ENCODE peak calls at places on chromosomes 11 and 22, in eight cellular contexts. X, B, D, Y, S, Q, O and G are unnamed samples. For H3K9me3 and H3K4me1, the result is how much of the 10 kb centered on the place peaks cover.

GRCh38 chr11:133997556-133997955 is 40.8 kb upstream of the IGSF9B start:
- DNase-seq in X (no peak), B (no peak), D (no peak), Y (no peak), S (no peak), Q (no peak), O (no peak), G (no peak)

GRCh38 chr11:11524436-11525038 is 97.3 kb downstream of the GALNT18 start:
- DNase-seq in X (no peak), B (no peak), D (no peak), Y (no peak), S (no peak), Q (no peak), O (no peak), G (no peak)

GRCh38 chr11:83865636-83866461 is 579.7 kb upstream of the CCDC90B start:
- DNase-seq in X (no peak), B (peak), D (peak), Y (no peak), S (no peak), Q (no peak), O (no peak), G (no peak)

GRCh38 chr11:31246451-31247165 is 122.9 kb downstream of the DCDC1 start:
- DNase-seq in X (no peak), B (peak), D (peak), Y (no peak), S (no peak), Q (no peak), O (no peak), G (no peak)

GRCh38 chr11:65594991-65595920 is at the start of gene KCNK7:
- DNase-seq in X (no peak), B (peak), D (no peak), Y (no peak), S (no peak), Q (peak), O (no peak), G (no peak)

GRCh38 chr11:27041141-27041869 is 690 bp downstream of the BBOX1 start:
- DNase-seq in X (no peak), B (no peak), D (no peak), Y (no peak), S (no peak), Q (no peak), O (no peak), G (no peak)

GRCh38 chr11:121555172-121555571 is 102.4 kb upstream of the SORL1-AS1 start:
- DNase-seq in X (no peak), B (no peak), D (no peak), Y (no peak), S (no peak), Q (no peak), O (no peak), G (no peak)

GRCh38 chr11:4134844-4135243 is 40.2 kb downstream of the RRM1 start:
- DNase-seq in X (no peak), B (peak), D (peak), Y (no peak), S (no peak), Q (no peak), O (no peak), G (no peak)

GRCh38 chr22:19578180-19579004 is 54.2 kb upstream of the CLDN5 start:
- DNase-seq in X (no peak), B (no peak), D (no peak), Y (no peak), S (no peak), Q (no peak), O (no peak), G (no peak)

GRCh38 chr11:13287681-13288080 is 10.1 kb downstream of the BMAL1 start:
- DNase-seq in X (no peak), B (no peak), D (no peak), Y (no peak), S (peak), Q (no peak), O (no peak), G (no peak)

GRCh38 chr11:77503006-77503405 is 29.1 kb upstream of the PAK1 start:
- DNase-seq in X (no peak), B (peak), D (no peak), Y (peak), S (no peak), Q (no peak), O (no peak), G (no peak)

GRCh38 chr22:45284705-45285305 is at the start of gene UPK3A:
- DNase-seq in X (peak), B (no peak), D (peak), Y (peak), S (no peak), Q (peak), O (no peak), G (no peak)

GRCh38 chr22:50522208-50522805 is 3.1 kb downstream of the SCO2 start:
- DNase-seq in X (no peak), B (no peak), D (no peak), Y (no peak), S (no peak), Q (no peak), O (no peak), G (no peak)

GRCh38 chr11:46183819-46184218 is 62.6 kb upstream of the PHF21A start:
- DNase-seq in X (no peak), B (peak), D (peak), Y (no peak), S (no peak), Q (no peak), O (no peak), G (no peak)

GRCh38 chr11:125170406-125171031 is 6.0 kb downstream of the PKNOX2 start:
- DNase-seq in X (peak), B (peak), D (no peak), Y (peak), S (no peak), Q (peak), O (no peak), G (no peak)

GRCh38 chr11:2652362-2652761 is 47.4 kb downstream of the KCNQ1OT1 start:
- DNase-seq in X (no peak), B (no peak), D (no peak), Y (no peak), S (no peak), Q (no peak), O (no peak), G (no peak)

GRCh38 chr22:30474683-30475424 is 3.0 kb upstream of the SEC14L3 start:
- DNase-seq in X (no peak), B (no peak), D (peak), Y (no peak), S (no peak), Q (no peak), O (no peak), G (no peak)

GRCh38 chr11:60923800-60924109 is 505 bp upstream of the TMEM132A start:
- DNase-seq in X (no peak), B (no peak), D (no peak), Y (no peak), S (no peak), Q (no peak), O (no peak), G (no peak)

GRCh38 chr22:39519681-39520053 is 695 bp upstream of the ATF4 start:
- DNase-seq in X (peak), B (peak), D (peak), Y (peak), S (no peak), Q (peak), O (peak), G (no peak)

GRCh38 chr11:61752117-61752924 is at the start of gene MYRF:
- DNase-seq in X (peak), B (no peak), D (no peak), Y (peak), S (no peak), Q (no peak), O (no peak), G (no peak)

GRCh38 chr22:21009638-21010425 is 5.1 kb upstream of the P2RX6 start:
- DNase-seq in X (no peak), B (peak), D (peak), Y (peak), S (no peak), Q (no peak), O (no peak), G (no peak)

GRCh38 chr11:35529971-35530495 is 4.6 kb upstream of the PAMR1 start:
- DNase-seq in X (peak), B (peak), D (peak), Y (no peak), S (no peak), Q (no peak), O (peak), G (peak)

GRCh38 chr11:2041153-2041552 is 43.5 kb upstream of the H19 start:
- DNase-seq in X (no peak), B (no peak), D (no peak), Y (no peak), S (no peak), Q (no peak), O (no peak), G (no peak)

GRCh38 chr11:70423523-70424505 is 25.5 kb downstream of the CTTN start:
- DNase-seq in X (no peak), B (peak), D (peak), Y (no peak), S (no peak), Q (no peak), O (no peak), G (no peak)

GRCh38 chr11:76824980-76825725 is 35.6 kb upstream of the ACER3 start:
- DNase-seq in X (no peak), B (no peak), D (peak), Y (no peak), S (no peak), Q (no peak), O (no peak), G (no peak)

GRCh38 chr11:66848671-66849500 is 5.6 kb downstream of the RCE1 start:
- DNase-seq in X (no peak), B (no peak), D (no peak), Y (no peak), S (no peak), Q (peak), O (peak), G (no peak)

GRCh38 chr22:39984006-39984405 is 10.7 kb upstream of the FAM83F start:
- DNase-seq in X (no peak), B (peak), D (peak), Y (no peak), S (no peak), Q (no peak), O (no peak), G (no peak)

GRCh38 chr22:43478621-43479285 is 66.9 kb downstream of the MPPED1 start:
- DNase-seq in X (no peak), B (no peak), D (no peak), Y (no peak), S (no peak), Q (no peak), O (no peak), G (no peak)

GRCh38 chr11:38582151-38582550 is 1984.1 kb upstream of the RAG2 start:
- DNase-seq in X (no peak), B (no peak), D (no peak), Y (no peak), S (no peak), Q (no peak), O (no peak), G (no peak)

GRCh38 chr11:59746111-59746510 is 9.1 kb upstream of the STX3 start:
- DNase-seq in X (no peak), B (no peak), D (no peak), Y (no peak), S (no peak), Q (no peak), O (no peak), G (no peak)

GRCh38 chr11:29159552-29160465 is 857.0 kb downstream of the KCNA4 start:
- DNase-seq in X (no peak), B (peak), D (peak), Y (peak), S (peak), Q (no peak), O (no peak), G (no peak)

GRCh38 chr11:74870485-74870884 is 78.4 kb downstream of the XRRA1 start:
- DNase-seq in X (no peak), B (peak), D (peak), Y (no peak), S (no peak), Q (no peak), O (no peak), G (no peak)

GRCh38 chr11:1499899-1500298 is 13.3 kb upstream of the MOB2 start:
- DNase-seq in X (no peak), B (no peak), D (no peak), Y (no peak), S (no peak), Q (no peak), O (no peak), G (no peak)

GRCh38 chr11:15569626-15570025 is 454.9 kb downstream of the INSC start:
- DNase-seq in X (no peak), B (no peak), D (no peak), Y (no peak), S (no peak), Q (no peak), O (no peak), G (no peak)

GRCh38 chr11:69986421-69987229 is 91.5 kb upstream of the ANO1 start:
- DNase-seq in X (no peak), B (no peak), D (no peak), Y (no peak), S (no peak), Q (no peak), O (no peak), G (no peak)

GRCh38 chr11:82714346-82715174 is 19.1 kb downstream of the FAM181B start:
- DNase-seq in X (no peak), B (no peak), D (no peak), Y (no peak), S (no peak), Q (no peak), O (no peak), G (no peak)

GRCh38 chr22:11626422-11626773 is 3901.6 kb upstream of the OR11H1 start:
- DNase-seq in X (no peak), B (no peak), D (no peak), Y (no peak), S (no peak), Q (no peak), O (no peak), G (no peak)

GRCh38 chr22:11627798-11628650 is 3900.0 kb upstream of the OR11H1 start:
- DNase-seq in X (no peak), B (no peak), D (no peak), Y (no peak), S (no peak), Q (no peak), O (no peak), G (no peak)

GRCh38 chr22:11628651-11629511 is 3899.1 kb upstream of the OR11H1 start:
- DNase-seq in X (no peak), B (no peak), D (no peak), Y (no peak), S (no peak), Q (no peak), O (no peak), G (no peak)

GRCh38 chr22:11629661-11630385 is 3898.2 kb upstream of the OR11H1 start:
- DNase-seq in X (no peak), B (no peak), D (no peak), Y (no peak), S (no peak), Q (no peak), O (no peak), G (no peak)

GRCh38 chr22:11627436-11627797 is 3900.6 kb upstream of the OR11H1 start:
- DNase-seq in X (no peak), B (no peak), D (no peak), Y (no peak), S (no peak), Q (no peak), O (no peak), G (no peak)
- H3K9me3 ChIP-seq in X (under half), B (under half), D (half or more), Y (under half), S (under half), Q (half or more), O (under half), G (under half)

GRCh38 chr22:35712672-35713071 is 5.0 kb upstream of the APOL5 start:
- DNase-seq in X (no peak), B (no peak), D (no peak), Y (no peak), S (no peak), Q (no peak), O (no peak), G (no peak)
- TF ChIP-seq CTCF in X (no peak), B (no peak), D (no peak), Y (no peak), S (no peak), Q (no peak), O (no peak), G (no peak)

DNA sequence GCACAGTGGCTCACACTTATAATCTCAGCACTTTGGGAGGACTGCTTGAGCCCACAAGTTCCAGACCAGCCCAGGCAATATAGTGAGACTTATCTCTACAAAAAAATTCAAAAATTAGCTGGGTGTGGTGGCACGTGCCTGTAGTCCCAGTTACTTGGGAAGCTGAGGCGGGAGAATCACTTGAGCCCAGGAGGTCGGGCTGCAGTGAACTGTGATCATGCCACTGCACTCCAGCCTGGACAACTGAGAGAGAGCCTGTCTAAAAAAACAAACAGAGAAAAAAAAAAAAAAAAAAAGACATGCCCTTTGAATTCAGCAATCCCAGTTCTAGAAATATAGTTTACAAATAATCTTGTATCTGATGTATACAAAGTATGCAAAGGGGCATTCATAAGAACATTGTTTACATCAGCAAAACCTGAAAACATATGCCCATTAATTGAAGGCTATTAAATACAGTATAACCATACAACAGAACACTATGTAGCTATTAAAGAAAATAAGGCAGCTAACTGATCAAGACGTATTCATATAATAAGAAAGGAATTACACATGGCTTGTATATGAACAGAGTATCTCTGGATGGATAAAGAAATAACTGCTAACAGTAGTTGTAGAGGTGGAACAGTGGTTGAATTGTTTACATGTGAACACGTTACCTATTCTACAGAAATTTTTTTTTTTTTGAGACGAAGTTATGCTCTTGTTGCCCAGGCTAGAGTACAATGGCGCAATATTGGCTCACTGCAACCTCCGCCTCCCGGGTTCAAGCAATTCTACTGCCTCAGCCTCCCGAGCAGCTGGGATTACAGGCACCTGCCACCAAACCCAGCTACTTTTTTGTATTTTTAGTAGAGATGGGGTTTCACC is 35.7 kb downstream of the CELF1 start:
- DNase-seq in X (no peak), B (no peak), D (no peak), Y (no peak), S (no peak), Q (no peak), O (no peak), G (no peak)
- H3K4me1 ChIP-seq in X (half or more), B (under half), D (under half), Y (under half), S (half or more), Q (half or more), O (under half), G (half or more)

DNA sequence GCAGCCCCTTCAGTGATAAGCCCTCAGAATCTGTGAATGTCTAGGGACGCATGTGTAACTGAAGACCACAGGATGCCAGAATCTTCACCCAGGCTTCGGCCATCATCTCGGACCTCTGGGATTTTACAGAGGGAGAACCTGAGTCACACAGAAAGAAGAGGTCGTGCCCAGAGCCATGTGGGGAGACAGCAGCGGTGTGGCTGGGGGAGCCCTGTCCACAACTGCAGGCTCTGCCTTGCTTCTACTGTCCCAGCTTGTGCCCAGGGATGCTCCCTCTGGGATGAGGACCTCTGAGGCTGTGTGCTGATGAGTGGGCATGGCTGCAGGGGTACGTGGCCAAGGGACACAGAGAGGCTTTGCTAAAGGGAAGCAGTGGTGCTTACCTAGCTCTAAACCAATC is 582.0 kb downstream of the TBC1D22A start:
- DNase-seq in X (no peak), B (no peak), D (no peak), Y (no peak), S (no peak), Q (no peak), O (no peak), G (no peak)
- H3K9me3 ChIP-seq in X (under half), B (under half), D (under half), Y (under half), S (under half), Q (under half), O (under half), G (under half)

GRCh38 chr11:92211576-92212167 is 12.9 kb upstream of the FAT3 start:
- DNase-seq in X (no peak), B (peak), D (peak), Y (peak), S (no peak), Q (peak), O (no peak), G (no peak)
- TF ChIP-seq CTCF in X (no peak), B (peak), D (peak), Y (peak), S (peak), Q (peak), O (peak), G (peak)